ENCODE peak calls at places on chromosomes 3 and 15, in six cellular contexts. G, H, W, I, B and L are unnamed samples.
A peak's percentile ranks its signal among the peaks of the same experiment; 100 is the strongest.

GRCh38 chr15:61829514-61829889 is 230.7 kb downstream of the VPS13C start:
- DNase-seq in B (no peak), W (no peak), I (no peak), H (no peak), G (no peak), L (no peak)

GRCh38 chr3:73490453-73491311 is 134.1 kb downstream of the PDZRN3 start:
- DNase-seq in B (no peak), I (no peak), W (no peak), H (peak; percentile 65), G (no peak), L (peak; percentile 52)

GRCh38 chr3:41867533-41867932 is 94.4 kb downstream of the ULK4 start:
- DNase-seq in W (no peak), G (no peak), B (no peak), H (no peak), I (no peak), L (no peak)

GRCh38 chr3:112699436-112699978 is 58.6 kb upstream of the CCDC80 start:
- DNase-seq in H (no peak), W (no peak), G (no peak), I (no peak), B (no peak), L (no peak)

GRCh38 chr15:92914768-92915221 is 14.7 kb downstream of the CHD2 start:
- DNase-seq in B (no peak), H (no peak), G (peak; percentile 25), I (no peak), W (no peak), L (no peak)

GRCh38 chr15:50907866-50908208 is 646 bp upstream of the AP4E1 start:
- DNase-seq in G (no peak), B (peak; percentile 45), I (peak; percentile 46), W (peak; percentile 46), H (no peak), L (no peak)

GRCh38 chr3:82474711-82475110 is 713.3 kb upstream of the GBE1 start:
- DNase-seq in B (no peak), W (no peak), I (no peak), H (no peak), G (no peak), L (no peak)

GRCh38 chr15:80503319-80503952 is 99.3 kb downstream of the ARNT2 start:
- DNase-seq in I (no peak), H (no peak), G (no peak), W (no peak), B (no peak), L (no peak)